ENCODE peak calls at places on chromosomes 11 and 22, in seven cellular contexts. One of them, this sample, is unnamed.

GRCh38 chr22:19981171-19981960 is 35.3 kb downstream of the ARVCF start:
- DNase-seq in MV-4-11: no peak
- DNase-seq in ovary: no peak
- DNase-seq in nucleus accumbens: no peak
- DNase-seq in GM10248: no peak
- DNase-seq in activated CD4-positive, alpha-beta T cell treated with anti-CD3 and anti-CD28 coated beads, Interleukin-2, amount 10 ng/mL, durations not matched to agents 24 days and 14 days: no peak
- DNase-seq in stimulated activated CD8-positive, alpha-beta memory T cell treated with anti-CD3 and anti-CD28 coated beads, Interleukin-4, amount 100 ng/mL, for 24 hours: no peak
- DNase-seq in this sample: no peak

GRCh38 chr22:27387561-27387960 is 414.0 kb downstream of the MN1 start:
- DNase-seq in MV-4-11: no peak
- DNase-seq in ovary: no peak
- DNase-seq in nucleus accumbens: no peak
- DNase-seq in GM10248: no peak
- DNase-seq in activated CD4-positive, alpha-beta T cell treated with anti-CD3 and anti-CD28 coated beads, Interleukin-2, amount 10 ng/mL, durations not matched to agents 24 days and 14 days: no peak
- DNase-seq in stimulated activated CD8-positive, alpha-beta memory T cell treated with anti-CD3 and anti-CD28 coated beads, Interleukin-4, amount 100 ng/mL, for 24 hours: no peak
- DNase-seq in this sample: no peak

GRCh38 chr11:59189986-59190385 is 18.1 kb downstream of the DTX4 start:
- DNase-seq in MV-4-11: no peak
- DNase-seq in ovary: no peak
- DNase-seq in nucleus accumbens: no peak
- DNase-seq in GM10248: no peak
- DNase-seq in activated CD4-positive, alpha-beta T cell treated with anti-CD3 and anti-CD28 coated beads, Interleukin-2, amount 10 ng/mL, durations not matched to agents 24 days and 14 days: no peak
- DNase-seq in stimulated activated CD8-positive, alpha-beta memory T cell treated with anti-CD3 and anti-CD28 coated beads, Interleukin-4, amount 100 ng/mL, for 24 hours: no peak
- DNase-seq in this sample: no peak

GRCh38 chr11:60918941-60919275 is 5.0 kb downstream of the TMEM109 start:
- DNase-seq in MV-4-11: peak; percentile 30
- DNase-seq in ovary: no peak
- DNase-seq in nucleus accumbens: no peak
- DNase-seq in GM10248: no peak
- DNase-seq in activated CD4-positive, alpha-beta T cell treated with anti-CD3 and anti-CD28 coated beads, Interleukin-2, amount 10 ng/mL, durations not matched to agents 24 days and 14 days: no peak
- DNase-seq in stimulated activated CD8-positive, alpha-beta memory T cell treated with anti-CD3 and anti-CD28 coated beads, Interleukin-4, amount 100 ng/mL, for 24 hours: no peak
- DNase-seq in this sample: no peak

GRCh38 chr22:46738961-46739870 is 1.2 kb upstream of the CERK start:
- DNase-seq in MV-4-11: peak; percentile 67
- DNase-seq in ovary: peak; percentile 47
- DNase-seq in nucleus accumbens: peak; percentile 39
- DNase-seq in GM10248: no peak
- DNase-seq in activated CD4-positive, alpha-beta T cell treated with anti-CD3 and anti-CD28 coated beads, Interleukin-2, amount 10 ng/mL, durations not matched to agents 24 days and 14 days: peak; percentile 86
- DNase-seq in stimulated activated CD8-positive, alpha-beta memory T cell treated with anti-CD3 and anti-CD28 coated beads, Interleukin-4, amount 100 ng/mL, for 24 hours: peak; percentile 63
- DNase-seq in this sample: no peak

GRCh38 chr11:130175898-130176297 is 16.3 kb downstream of the ST14 start:
- DNase-seq in MV-4-11: no peak
- DNase-seq in ovary: no peak
- DNase-seq in nucleus accumbens: no peak
- DNase-seq in GM10248: no peak
- DNase-seq in activated CD4-positive, alpha-beta T cell treated with anti-CD3 and anti-CD28 coated beads, Interleukin-2, amount 10 ng/mL, durations not matched to agents 24 days and 14 days: no peak
- DNase-seq in stimulated activated CD8-positive, alpha-beta memory T cell treated with anti-CD3 and anti-CD28 coated beads, Interleukin-4, amount 100 ng/mL, for 24 hours: no peak
- DNase-seq in this sample: no peak

GRCh38 chr11:27722117-27722844 is 22.0 kb upstream of the BDNF start:
- DNase-seq in MV-4-11: peak; percentile 29
- DNase-seq in ovary: no peak
- DNase-seq in nucleus accumbens: no peak
- DNase-seq in GM10248: peak; percentile 25
- DNase-seq in activated CD4-positive, alpha-beta T cell treated with anti-CD3 and anti-CD28 coated beads, Interleukin-2, amount 10 ng/mL, durations not matched to agents 24 days and 14 days: peak; percentile 54
- DNase-seq in stimulated activated CD8-positive, alpha-beta memory T cell treated with anti-CD3 and anti-CD28 coated beads, Interleukin-4, amount 100 ng/mL, for 24 hours: no peak
- DNase-seq in this sample: peak; percentile 41

GRCh38 chr11:27161071-27161470 is 120.5 kb downstream of the BBOX1 start:
- DNase-seq in MV-4-11: no peak
- DNase-seq in ovary: no peak
- DNase-seq in nucleus accumbens: no peak
- DNase-seq in GM10248: no peak
- DNase-seq in activated CD4-positive, alpha-beta T cell treated with anti-CD3 and anti-CD28 coated beads, Interleukin-2, amount 10 ng/mL, durations not matched to agents 24 days and 14 days: no peak
- DNase-seq in stimulated activated CD8-positive, alpha-beta memory T cell treated with anti-CD3 and anti-CD28 coated beads, Interleukin-4, amount 100 ng/mL, for 24 hours: no peak
- DNase-seq in this sample: no peak

GRCh38 chr11:69943066-69943465 is 123.8 kb upstream of the FGF3 start:
- DNase-seq in MV-4-11: no peak
- DNase-seq in ovary: no peak
- DNase-seq in nucleus accumbens: no peak
- DNase-seq in GM10248: no peak
- DNase-seq in activated CD4-positive, alpha-beta T cell treated with anti-CD3 and anti-CD28 coated beads, Interleukin-2, amount 10 ng/mL, durations not matched to agents 24 days and 14 days: no peak
- DNase-seq in stimulated activated CD8-positive, alpha-beta memory T cell treated with anti-CD3 and anti-CD28 coated beads, Interleukin-4, amount 100 ng/mL, for 24 hours: no peak
- DNase-seq in this sample: no peak

GRCh38 chr11:122735031-122735430 is 79.5 kb downstream of the UBASH3B start:
- DNase-seq in MV-4-11: no peak
- DNase-seq in ovary: no peak
- DNase-seq in nucleus accumbens: no peak
- DNase-seq in GM10248: no peak
- DNase-seq in activated CD4-positive, alpha-beta T cell treated with anti-CD3 and anti-CD28 coated beads, Interleukin-2, amount 10 ng/mL, durations not matched to agents 24 days and 14 days: no peak
- DNase-seq in stimulated activated CD8-positive, alpha-beta memory T cell treated with anti-CD3 and anti-CD28 coated beads, Interleukin-4, amount 100 ng/mL, for 24 hours: no peak
- DNase-seq in this sample: no peak

GRCh38 chr22:35966314-35967045 is 62.1 kb downstream of the RBFOX2 start:
- DNase-seq in MV-4-11: no peak
- DNase-seq in ovary: no peak
- DNase-seq in nucleus accumbens: no peak
- DNase-seq in GM10248: no peak
- DNase-seq in activated CD4-positive, alpha-beta T cell treated with anti-CD3 and anti-CD28 coated beads, Interleukin-2, amount 10 ng/mL, durations not matched to agents 24 days and 14 days: no peak
- DNase-seq in stimulated activated CD8-positive, alpha-beta memory T cell treated with anti-CD3 and anti-CD28 coated beads, Interleukin-4, amount 100 ng/mL, for 24 hours: no peak
- DNase-seq in this sample: no peak

GRCh38 chr11:110059706-110060430 is 33.3 kb upstream of the ZC3H12C start:
- DNase-seq in MV-4-11: no peak
- DNase-seq in ovary: no peak
- DNase-seq in nucleus accumbens: no peak
- DNase-seq in GM10248: no peak
- DNase-seq in activated CD4-positive, alpha-beta T cell treated with anti-CD3 and anti-CD28 coated beads, Interleukin-2, amount 10 ng/mL, durations not matched to agents 24 days and 14 days: peak; percentile 28
- DNase-seq in stimulated activated CD8-positive, alpha-beta memory T cell treated with anti-CD3 and anti-CD28 coated beads, Interleukin-4, amount 100 ng/mL, for 24 hours: no peak
- DNase-seq in this sample: no peak

GRCh38 chr11:76635991-76636520 is 34.5 kb downstream of the LRRC32 start:
- DNase-seq in MV-4-11: no peak
- DNase-seq in ovary: no peak
- DNase-seq in nucleus accumbens: no peak
- DNase-seq in GM10248: no peak
- DNase-seq in activated CD4-positive, alpha-beta T cell treated with anti-CD3 and anti-CD28 coated beads, Interleukin-2, amount 10 ng/mL, durations not matched to agents 24 days and 14 days: no peak
- DNase-seq in stimulated activated CD8-positive, alpha-beta memory T cell treated with anti-CD3 and anti-CD28 coated beads, Interleukin-4, amount 100 ng/mL, for 24 hours: no peak
- DNase-seq in this sample: no peak

GRCh38 chr11:115377882-115378296 is 126.3 kb downstream of the CADM1 start:
- DNase-seq in MV-4-11: peak; percentile 60
- DNase-seq in ovary: no peak
- DNase-seq in nucleus accumbens: no peak
- DNase-seq in GM10248: no peak
- DNase-seq in activated CD4-positive, alpha-beta T cell treated with anti-CD3 and anti-CD28 coated beads, Interleukin-2, amount 10 ng/mL, durations not matched to agents 24 days and 14 days: no peak
- DNase-seq in stimulated activated CD8-positive, alpha-beta memory T cell treated with anti-CD3 and anti-CD28 coated beads, Interleukin-4, amount 100 ng/mL, for 24 hours: no peak
- DNase-seq in this sample: no peak

GRCh38 chr11:1479006-1479677 is 7.4 kb downstream of the MOB2 start:
- DNase-seq in MV-4-11: no peak
- DNase-seq in ovary: peak; percentile 18
- DNase-seq in nucleus accumbens: no peak
- DNase-seq in GM10248: no peak
- DNase-seq in activated CD4-positive, alpha-beta T cell treated with anti-CD3 and anti-CD28 coated beads, Interleukin-2, amount 10 ng/mL, durations not matched to agents 24 days and 14 days: no peak
- DNase-seq in stimulated activated CD8-positive, alpha-beta memory T cell treated with anti-CD3 and anti-CD28 coated beads, Interleukin-4, amount 100 ng/mL, for 24 hours: no peak
- DNase-seq in this sample: no peak

GRCh38 chr22:23780146-23780748 is 6.5 kb upstream of the SMARCB1 start:
- DNase-seq in MV-4-11: no peak
- DNase-seq in ovary: no peak
- DNase-seq in nucleus accumbens: no peak
- DNase-seq in GM10248: no peak
- DNase-seq in activated CD4-positive, alpha-beta T cell treated with anti-CD3 and anti-CD28 coated beads, Interleukin-2, amount 10 ng/mL, durations not matched to agents 24 days and 14 days: no peak
- DNase-seq in stimulated activated CD8-positive, alpha-beta memory T cell treated with anti-CD3 and anti-CD28 coated beads, Interleukin-4, amount 100 ng/mL, for 24 hours: no peak
- DNase-seq in this sample: no peak